ENCODE peak calls at places on chromosomes 2 and 18, in ten cellular contexts. One of them, this sample, is unnamed.

GRCh38 chr2:239751719-239752355 is 273.3 kb downstream of the NDUFA10 start:
- DNase-seq in CD8-positive, alpha-beta T cell: no peak
- DNase-seq in kidney: peak
- DNase-seq in endothelial cell: peak
- DNase-seq in endothelial cell of umbilical vein: no peak
- DNase-seq in WTC11: no peak
- DNase-seq in fibroblast of the aortic adventitia: no peak
- DNase-seq in BE2C: no peak
- DNase-seq in psoas muscle: no peak
- DNase-seq in nephron progenitor cell: peak
- DNase-seq in this sample: no peak

GRCh38 chr2:10654069-10654468 is 35.7 kb downstream of the NOL10 start:
- DNase-seq in CD8-positive, alpha-beta T cell: no peak
- DNase-seq in kidney: no peak
- DNase-seq in endothelial cell: no peak
- DNase-seq in endothelial cell of umbilical vein: peak
- DNase-seq in WTC11: no peak
- DNase-seq in fibroblast of the aortic adventitia: no peak
- DNase-seq in BE2C: no peak
- DNase-seq in psoas muscle: no peak
- DNase-seq in nephron progenitor cell: no peak
- DNase-seq in this sample: peak

GRCh38 chr2:3037196-3038194 is 340.1 kb downstream of the EIPR1 start:
- DNase-seq in CD8-positive, alpha-beta T cell: no peak
- DNase-seq in kidney: no peak
- DNase-seq in endothelial cell: no peak
- DNase-seq in endothelial cell of umbilical vein: no peak
- DNase-seq in WTC11: no peak
- DNase-seq in fibroblast of the aortic adventitia: no peak
- DNase-seq in BE2C: no peak
- DNase-seq in psoas muscle: no peak
- DNase-seq in nephron progenitor cell: no peak
- DNase-seq in this sample: no peak

GRCh38 chr2:164808776-164809175 is 32.8 kb downstream of the COBLL1 start:
- DNase-seq in CD8-positive, alpha-beta T cell: no peak
- DNase-seq in kidney: no peak
- DNase-seq in endothelial cell: no peak
- DNase-seq in endothelial cell of umbilical vein: peak
- DNase-seq in WTC11: no peak
- DNase-seq in fibroblast of the aortic adventitia: peak
- DNase-seq in BE2C: no peak
- DNase-seq in psoas muscle: no peak
- DNase-seq in nephron progenitor cell: no peak
- DNase-seq in this sample: peak

GRCh38 chr2:157789933-157790511 is 86.1 kb downstream of the ACVR1 start:
- DNase-seq in CD8-positive, alpha-beta T cell: no peak
- DNase-seq in kidney: peak
- DNase-seq in endothelial cell: no peak
- DNase-seq in endothelial cell of umbilical vein: no peak
- DNase-seq in WTC11: no peak
- DNase-seq in fibroblast of the aortic adventitia: no peak
- DNase-seq in BE2C: no peak
- DNase-seq in psoas muscle: peak
- DNase-seq in nephron progenitor cell: no peak
- DNase-seq in this sample: no peak

GRCh38 chr18:6782861-6783260 is 53.3 kb downstream of the ARHGAP28 start:
- DNase-seq in CD8-positive, alpha-beta T cell: no peak
- DNase-seq in kidney: no peak
- DNase-seq in endothelial cell: no peak
- DNase-seq in endothelial cell of umbilical vein: no peak
- DNase-seq in WTC11: no peak
- DNase-seq in fibroblast of the aortic adventitia: no peak
- DNase-seq in BE2C: no peak
- DNase-seq in psoas muscle: no peak
- DNase-seq in nephron progenitor cell: no peak
- DNase-seq in this sample: no peak

GRCh38 chr2:237242091-237242536 is 156.4 kb downstream of the COPS8 start:
- DNase-seq in CD8-positive, alpha-beta T cell: no peak
- DNase-seq in kidney: no peak
- DNase-seq in endothelial cell: no peak
- DNase-seq in endothelial cell of umbilical vein: no peak
- DNase-seq in WTC11: no peak
- DNase-seq in fibroblast of the aortic adventitia: no peak
- DNase-seq in BE2C: no peak
- DNase-seq in psoas muscle: peak
- DNase-seq in nephron progenitor cell: no peak
- DNase-seq in this sample: no peak

GRCh38 chr2:202690321-202690900 is 55.6 kb downstream of the FAM117B start:
- DNase-seq in CD8-positive, alpha-beta T cell: no peak
- DNase-seq in kidney: no peak
- DNase-seq in endothelial cell: no peak
- DNase-seq in endothelial cell of umbilical vein: peak
- DNase-seq in WTC11: no peak
- DNase-seq in fibroblast of the aortic adventitia: no peak
- DNase-seq in BE2C: no peak
- DNase-seq in psoas muscle: no peak
- DNase-seq in nephron progenitor cell: no peak
- DNase-seq in this sample: no peak

GRCh38 chr2:131154071-131154531 is 49.0 kb downstream of the PLEKHB2 start:
- DNase-seq in CD8-positive, alpha-beta T cell: peak
- DNase-seq in kidney: peak
- DNase-seq in endothelial cell: peak
- DNase-seq in endothelial cell of umbilical vein: peak
- DNase-seq in WTC11: peak
- DNase-seq in fibroblast of the aortic adventitia: peak
- DNase-seq in BE2C: peak
- DNase-seq in psoas muscle: peak
- DNase-seq in nephron progenitor cell: peak
- DNase-seq in this sample: peak

GRCh38 chr2:27291865-27292264 is 9.6 kb downstream of the TRIM54 start:
- DNase-seq in CD8-positive, alpha-beta T cell: no peak
- DNase-seq in kidney: no peak
- DNase-seq in endothelial cell: no peak
- DNase-seq in endothelial cell of umbilical vein: no peak
- DNase-seq in WTC11: peak
- DNase-seq in fibroblast of the aortic adventitia: peak
- DNase-seq in BE2C: no peak
- DNase-seq in psoas muscle: no peak
- DNase-seq in nephron progenitor cell: no peak
- DNase-seq in this sample: no peak
- TF ChIP-seq CTCF in CD8-positive, alpha-beta T cell: no peak
- TF ChIP-seq CTCF in kidney: no peak
- TF ChIP-seq CTCF in endothelial cell: no peak
- TF ChIP-seq CTCF in endothelial cell of umbilical vein: no peak
- TF ChIP-seq CTCF in WTC11: no peak
- TF ChIP-seq CTCF in fibroblast of the aortic adventitia: peak
- TF ChIP-seq CTCF in BE2C: peak
- TF ChIP-seq CTCF in psoas muscle: no peak
- TF ChIP-seq CTCF in nephron progenitor cell: no peak
- TF ChIP-seq CTCF in this sample: no peak

GRCh38 chr2:38835990-38836389 is 39.7 kb downstream of the DHX57 start:
- DNase-seq in CD8-positive, alpha-beta T cell: no peak
- DNase-seq in kidney: no peak
- DNase-seq in endothelial cell: no peak
- DNase-seq in endothelial cell of umbilical vein: no peak
- DNase-seq in WTC11: no peak
- DNase-seq in fibroblast of the aortic adventitia: no peak
- DNase-seq in BE2C: no peak
- DNase-seq in psoas muscle: no peak
- DNase-seq in nephron progenitor cell: no peak
- DNase-seq in this sample: no peak

GRCh38 chr2:38836801-38837200 is 38.9 kb downstream of the DHX57 start:
- DNase-seq in CD8-positive, alpha-beta T cell: no peak
- DNase-seq in kidney: no peak
- DNase-seq in endothelial cell: no peak
- DNase-seq in endothelial cell of umbilical vein: no peak
- DNase-seq in WTC11: no peak
- DNase-seq in fibroblast of the aortic adventitia: no peak
- DNase-seq in BE2C: no peak
- DNase-seq in psoas muscle: no peak
- DNase-seq in nephron progenitor cell: peak
- DNase-seq in this sample: no peak

GRCh38 chr2:38830546-38831159 is 45.1 kb downstream of the DHX57 start:
- DNase-seq in CD8-positive, alpha-beta T cell: no peak
- DNase-seq in kidney: no peak
- DNase-seq in endothelial cell: no peak
- DNase-seq in endothelial cell of umbilical vein: no peak
- DNase-seq in WTC11: no peak
- DNase-seq in fibroblast of the aortic adventitia: no peak
- DNase-seq in BE2C: no peak
- DNase-seq in psoas muscle: no peak
- DNase-seq in nephron progenitor cell: no peak
- DNase-seq in this sample: no peak

DNA sequence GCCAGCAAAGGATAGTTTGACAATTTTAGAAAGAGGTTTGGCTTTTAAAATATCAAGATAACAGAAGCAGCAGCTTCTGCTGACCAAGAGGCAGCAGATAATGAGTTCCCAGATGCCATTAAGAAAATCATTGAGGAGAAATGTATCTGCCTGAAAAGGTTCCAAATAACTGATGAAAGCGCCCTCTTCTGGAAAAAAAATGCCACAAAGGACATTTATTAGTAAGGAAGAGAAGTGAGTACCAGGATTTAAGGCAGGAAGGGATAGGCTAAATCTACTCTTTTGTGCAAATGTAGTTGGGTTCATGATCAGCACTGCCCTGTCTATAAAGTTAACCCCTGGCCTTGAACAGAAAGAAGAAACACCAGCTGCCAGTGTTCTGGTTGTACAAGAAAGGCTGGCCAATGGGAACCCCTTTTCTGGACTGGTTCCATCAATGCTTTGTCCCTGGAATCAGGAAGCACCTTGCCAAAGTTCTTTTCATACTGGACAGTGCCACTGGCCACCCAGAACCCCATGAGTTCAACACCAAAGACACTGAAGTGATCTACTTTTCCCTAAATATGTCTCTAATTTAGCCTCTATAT is 40.6 kb downstream of the DHX57 start:
- DNase-seq in CD8-positive, alpha-beta T cell: no peak
- DNase-seq in kidney: no peak
- DNase-seq in endothelial cell: peak
- DNase-seq in endothelial cell of umbilical vein: peak
- DNase-seq in WTC11: no peak
- DNase-seq in fibroblast of the aortic adventitia: peak
- DNase-seq in BE2C: peak
- DNase-seq in psoas muscle: no peak
- DNase-seq in nephron progenitor cell: no peak
- DNase-seq in this sample: peak
- TF ChIP-seq CTCF in CD8-positive, alpha-beta T cell: no peak
- TF ChIP-seq CTCF in kidney: no peak
- TF ChIP-seq CTCF in endothelial cell: peak
- TF ChIP-seq CTCF in endothelial cell of umbilical vein: peak
- TF ChIP-seq CTCF in WTC11: no peak
- TF ChIP-seq CTCF in fibroblast of the aortic adventitia: peak
- TF ChIP-seq CTCF in BE2C: peak
- TF ChIP-seq CTCF in psoas muscle: no peak
- TF ChIP-seq CTCF in nephron progenitor cell: peak
- TF ChIP-seq CTCF in this sample: peak

GRCh38 chr18:79379251-79379905 is 16.4 kb upstream of the NFATC1 start:
- DNase-seq in CD8-positive, alpha-beta T cell: no peak
- DNase-seq in kidney: no peak
- DNase-seq in endothelial cell: no peak
- DNase-seq in endothelial cell of umbilical vein: no peak
- DNase-seq in WTC11: no peak
- DNase-seq in fibroblast of the aortic adventitia: no peak
- DNase-seq in BE2C: no peak
- DNase-seq in psoas muscle: no peak
- DNase-seq in nephron progenitor cell: no peak
- DNase-seq in this sample: no peak
- TF ChIP-seq CTCF in CD8-positive, alpha-beta T cell: no peak
- TF ChIP-seq CTCF in kidney: no peak
- TF ChIP-seq CTCF in endothelial cell: no peak
- TF ChIP-seq CTCF in endothelial cell of umbilical vein: no peak
- TF ChIP-seq CTCF in WTC11: no peak
- TF ChIP-seq CTCF in fibroblast of the aortic adventitia: no peak
- TF ChIP-seq CTCF in BE2C: no peak
- TF ChIP-seq CTCF in psoas muscle: no peak
- TF ChIP-seq CTCF in nephron progenitor cell: peak
- TF ChIP-seq CTCF in this sample: no peak

DNA sequence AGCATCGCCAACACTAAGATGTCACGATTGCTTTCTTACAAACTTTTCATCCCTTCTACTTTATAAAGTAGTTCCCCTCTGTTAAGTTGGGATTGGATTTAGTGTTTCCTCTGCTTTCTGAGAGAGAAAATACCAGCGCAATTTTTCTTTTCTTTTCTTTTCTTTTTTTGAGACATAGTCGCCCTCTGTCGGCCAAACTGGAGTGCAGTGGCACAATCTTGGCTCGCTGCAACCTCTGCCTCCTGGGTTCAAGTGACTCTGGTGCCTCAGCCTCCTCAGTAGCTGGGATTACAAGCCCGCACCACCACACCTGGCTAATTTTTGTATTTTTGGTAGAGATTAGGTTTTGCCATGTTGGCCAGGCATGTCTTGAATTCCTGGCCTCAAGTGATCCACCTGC is 9.0 kb downstream of the RELCH start:
- DNase-seq in CD8-positive, alpha-beta T cell: no peak
- DNase-seq in kidney: no peak
- DNase-seq in endothelial cell: no peak
- DNase-seq in endothelial cell of umbilical vein: no peak
- DNase-seq in WTC11: peak
- DNase-seq in fibroblast of the aortic adventitia: no peak
- DNase-seq in BE2C: no peak
- DNase-seq in psoas muscle: no peak
- DNase-seq in nephron progenitor cell: no peak
- DNase-seq in this sample: no peak
- TF ChIP-seq CTCF in CD8-positive, alpha-beta T cell: no peak
- TF ChIP-seq CTCF in kidney: no peak
- TF ChIP-seq CTCF in endothelial cell: peak
- TF ChIP-seq CTCF in endothelial cell of umbilical vein: no peak
- TF ChIP-seq CTCF in WTC11: peak
- TF ChIP-seq CTCF in fibroblast of the aortic adventitia: no peak
- TF ChIP-seq CTCF in BE2C: no peak
- TF ChIP-seq CTCF in psoas muscle: no peak
- TF ChIP-seq CTCF in nephron progenitor cell: no peak
- TF ChIP-seq CTCF in this sample: no peak

GRCh38 chr2:46410273-46411244 is 68.8 kb upstream of the TMEM247 start:
- DNase-seq in CD8-positive, alpha-beta T cell: no peak
- DNase-seq in kidney: no peak
- DNase-seq in endothelial cell: no peak
- DNase-seq in endothelial cell of umbilical vein: no peak
- DNase-seq in WTC11: no peak
- DNase-seq in fibroblast of the aortic adventitia: no peak
- DNase-seq in BE2C: no peak
- DNase-seq in psoas muscle: no peak
- DNase-seq in nephron progenitor cell: no peak
- DNase-seq in this sample: no peak
- TF ChIP-seq CTCF in CD8-positive, alpha-beta T cell: no peak
- TF ChIP-seq CTCF in kidney: no peak
- TF ChIP-seq CTCF in endothelial cell: no peak
- TF ChIP-seq CTCF in endothelial cell of umbilical vein: no peak
- TF ChIP-seq CTCF in WTC11: no peak
- TF ChIP-seq CTCF in fibroblast of the aortic adventitia: no peak
- TF ChIP-seq CTCF in BE2C: no peak
- TF ChIP-seq CTCF in psoas muscle: no peak
- TF ChIP-seq CTCF in nephron progenitor cell: no peak
- TF ChIP-seq CTCF in this sample: no peak

GRCh38 chr2:122101319-122101718 is 345.9 kb downstream of the TSN start:
- DNase-seq in CD8-positive, alpha-beta T cell: no peak
- DNase-seq in kidney: no peak
- DNase-seq in endothelial cell: no peak
- DNase-seq in endothelial cell of umbilical vein: no peak
- DNase-seq in WTC11: no peak
- DNase-seq in fibroblast of the aortic adventitia: no peak
- DNase-seq in BE2C: no peak
- DNase-seq in psoas muscle: no peak
- DNase-seq in nephron progenitor cell: no peak
- DNase-seq in this sample: no peak
- TF ChIP-seq CTCF in CD8-positive, alpha-beta T cell: no peak
- TF ChIP-seq CTCF in kidney: no peak
- TF ChIP-seq CTCF in endothelial cell: no peak
- TF ChIP-seq CTCF in endothelial cell of umbilical vein: no peak
- TF ChIP-seq CTCF in WTC11: no peak
- TF ChIP-seq CTCF in fibroblast of the aortic adventitia: no peak
- TF ChIP-seq CTCF in BE2C: no peak
- TF ChIP-seq CTCF in psoas muscle: no peak
- TF ChIP-seq CTCF in nephron progenitor cell: no peak
- TF ChIP-seq CTCF in this sample: no peak

This sample was measured in HFFc6.